ENCODE peak calls at places on chromosomes 2 and 18, in nine cellular contexts. One of them, this sample, is unnamed.

GRCh38 chr2:176642074-176642473 is 372.8 kb downstream of the MTX2 start:
- DNase-seq in lower lobe of right lung: no peak
- DNase-seq in RWPE1: peak
- DNase-seq in thoracic aorta: no peak
- DNase-seq in CD8-positive, alpha-beta T cell: no peak
- DNase-seq in neuronal stem cell: no peak
- DNase-seq in spleen: no peak
- DNase-seq in transverse colon: no peak
- DNase-seq in endothelial cell of umbilical vein: no peak
- DNase-seq in this sample: no peak

GRCh38 chr2:25294573-25295462 is 46.9 kb downstream of the DNMT3A start:
- DNase-seq in RWPE1: peak
- DNase-seq in transverse colon: peak
- DNase-seq in spleen: peak
- DNase-seq in lower lobe of right lung: peak
- DNase-seq in neuronal stem cell: no peak
- DNase-seq in thoracic aorta: peak
- DNase-seq in endothelial cell of umbilical vein: peak
- DNase-seq in CD8-positive, alpha-beta T cell: peak
- DNase-seq in this sample: peak

GRCh38 chr2:120344214-120344990 is 1.5 kb upstream of the INHBB start:
- DNase-seq in CD8-positive, alpha-beta T cell: no peak
- DNase-seq in RWPE1: no peak
- DNase-seq in neuronal stem cell: no peak
- DNase-seq in thoracic aorta: no peak
- DNase-seq in lower lobe of right lung: no peak
- DNase-seq in transverse colon: no peak
- DNase-seq in spleen: peak
- DNase-seq in endothelial cell of umbilical vein: no peak
- DNase-seq in this sample: no peak

GRCh38 chr18:2805970-2806943 is 40.5 kb upstream of the EMILIN2 start:
- DNase-seq in lower lobe of right lung: no peak
- DNase-seq in RWPE1: no peak
- DNase-seq in spleen: no peak
- DNase-seq in CD8-positive, alpha-beta T cell: no peak
- DNase-seq in neuronal stem cell: no peak
- DNase-seq in endothelial cell of umbilical vein: peak
- DNase-seq in transverse colon: no peak
- DNase-seq in thoracic aorta: no peak
- DNase-seq in this sample: no peak

GRCh38 chr18:11387880-11388279 is 221.5 kb upstream of the SLC35G4 start:
- DNase-seq in neuronal stem cell: no peak
- DNase-seq in spleen: no peak
- DNase-seq in endothelial cell of umbilical vein: peak
- DNase-seq in CD8-positive, alpha-beta T cell: no peak
- DNase-seq in lower lobe of right lung: no peak
- DNase-seq in RWPE1: peak
- DNase-seq in thoracic aorta: peak
- DNase-seq in transverse colon: peak
- DNase-seq in this sample: no peak

GRCh38 chr18:79394438-79395307 is 1.1 kb upstream of the NFATC1 start:
- DNase-seq in spleen: peak
- DNase-seq in lower lobe of right lung: no peak
- DNase-seq in neuronal stem cell: no peak
- DNase-seq in CD8-positive, alpha-beta T cell: peak
- DNase-seq in endothelial cell of umbilical vein: peak
- DNase-seq in thoracic aorta: no peak
- DNase-seq in RWPE1: peak
- DNase-seq in transverse colon: no peak
- DNase-seq in this sample: peak

GRCh38 chr2:129892360-129892759 is 87.1 kb upstream of the RAB6C start:
- DNase-seq in CD8-positive, alpha-beta T cell: no peak
- DNase-seq in neuronal stem cell: no peak
- DNase-seq in thoracic aorta: no peak
- DNase-seq in transverse colon: no peak
- DNase-seq in lower lobe of right lung: no peak
- DNase-seq in spleen: no peak
- DNase-seq in endothelial cell of umbilical vein: no peak
- DNase-seq in RWPE1: no peak
- DNase-seq in this sample: no peak

GRCh38 chr2:161419338-161419965 is 3.4 kb downstream of the TBR1 start:
- DNase-seq in CD8-positive, alpha-beta T cell: no peak
- DNase-seq in RWPE1: no peak
- DNase-seq in neuronal stem cell: no peak
- DNase-seq in thoracic aorta: no peak
- DNase-seq in spleen: no peak
- DNase-seq in endothelial cell of umbilical vein: no peak
- DNase-seq in transverse colon: no peak
- DNase-seq in lower lobe of right lung: no peak
- DNase-seq in this sample: no peak

GRCh38 chr2:85369500-85369899 is 14.9 kb downstream of the ELMOD3 start:
- DNase-seq in lower lobe of right lung: no peak
- DNase-seq in transverse colon: peak
- DNase-seq in thoracic aorta: no peak
- DNase-seq in spleen: no peak
- DNase-seq in endothelial cell of umbilical vein: no peak
- DNase-seq in CD8-positive, alpha-beta T cell: no peak
- DNase-seq in neuronal stem cell: no peak
- DNase-seq in RWPE1: no peak
- DNase-seq in this sample: no peak

GRCh38 chr2:156115338-156115737 is 217.2 kb downstream of the NR4A2 start:
- DNase-seq in lower lobe of right lung: no peak
- DNase-seq in thoracic aorta: no peak
- DNase-seq in transverse colon: no peak
- DNase-seq in neuronal stem cell: no peak
- DNase-seq in spleen: no peak
- DNase-seq in RWPE1: no peak
- DNase-seq in endothelial cell of umbilical vein: no peak
- DNase-seq in CD8-positive, alpha-beta T cell: no peak
- DNase-seq in this sample: no peak

GRCh38 chr2:171158036-171158789 is 2.5 kb downstream of the TLK1 start:
- DNase-seq in CD8-positive, alpha-beta T cell: no peak
- DNase-seq in transverse colon: no peak
- DNase-seq in RWPE1: no peak
- DNase-seq in lower lobe of right lung: no peak
- DNase-seq in thoracic aorta: no peak
- DNase-seq in neuronal stem cell: no peak
- DNase-seq in spleen: no peak
- DNase-seq in endothelial cell of umbilical vein: no peak
- DNase-seq in this sample: no peak

GRCh38 chr2:120771556-120772208 is 36.0 kb downstream of the GLI2 start:
- DNase-seq in RWPE1: peak
- DNase-seq in endothelial cell of umbilical vein: no peak
- DNase-seq in transverse colon: peak
- DNase-seq in neuronal stem cell: no peak
- DNase-seq in lower lobe of right lung: peak
- DNase-seq in thoracic aorta: no peak
- DNase-seq in spleen: peak
- DNase-seq in CD8-positive, alpha-beta T cell: no peak
- DNase-seq in this sample: no peak

GRCh38 chr2:157124731-157125130 is 132.8 kb upstream of the GALNT5 start:
- DNase-seq in CD8-positive, alpha-beta T cell: no peak
- DNase-seq in lower lobe of right lung: no peak
- DNase-seq in thoracic aorta: no peak
- DNase-seq in RWPE1: no peak
- DNase-seq in transverse colon: no peak
- DNase-seq in spleen: no peak
- DNase-seq in neuronal stem cell: no peak
- DNase-seq in endothelial cell of umbilical vein: no peak
- DNase-seq in this sample: no peak

GRCh38 chr2:235195921-235196320 is 244.1 kb downstream of the SH3BP4 start:
- DNase-seq in neuronal stem cell: no peak
- DNase-seq in lower lobe of right lung: no peak
- DNase-seq in endothelial cell of umbilical vein: no peak
- DNase-seq in RWPE1: no peak
- DNase-seq in spleen: no peak
- DNase-seq in CD8-positive, alpha-beta T cell: no peak
- DNase-seq in thoracic aorta: no peak
- DNase-seq in transverse colon: no peak
- DNase-seq in this sample: no peak
- H3K27ac ChIP-seq in neuronal stem cell: no peak
- H3K27ac ChIP-seq in lower lobe of right lung: no peak
- H3K27ac ChIP-seq in endothelial cell of umbilical vein: no peak
- H3K27ac ChIP-seq in RWPE1: no peak
- H3K27ac ChIP-seq in spleen: no peak
- H3K27ac ChIP-seq in CD8-positive, alpha-beta T cell: no peak
- H3K27ac ChIP-seq in thoracic aorta: no peak
- H3K27ac ChIP-seq in transverse colon: no peak
- H3K27ac ChIP-seq in this sample: no peak

GRCh38 chr2:74817333-74817732 is 16.6 kb upstream of the HK2 start:
- DNase-seq in endothelial cell of umbilical vein: no peak
- DNase-seq in neuronal stem cell: no peak
- DNase-seq in RWPE1: no peak
- DNase-seq in CD8-positive, alpha-beta T cell: no peak
- DNase-seq in thoracic aorta: no peak
- DNase-seq in spleen: no peak
- DNase-seq in transverse colon: no peak
- DNase-seq in lower lobe of right lung: no peak
- DNase-seq in this sample: no peak

GRCh38 chr2:74819702-74820101 is 14.2 kb upstream of the HK2 start:
- DNase-seq in CD8-positive, alpha-beta T cell: no peak
- DNase-seq in RWPE1: no peak
- DNase-seq in endothelial cell of umbilical vein: no peak
- DNase-seq in lower lobe of right lung: no peak
- DNase-seq in thoracic aorta: no peak
- DNase-seq in spleen: no peak
- DNase-seq in transverse colon: no peak
- DNase-seq in neuronal stem cell: no peak
- DNase-seq in this sample: no peak

GRCh38 chr2:74814102-74814501 is 19.8 kb upstream of the HK2 start:
- DNase-seq in spleen: no peak
- DNase-seq in CD8-positive, alpha-beta T cell: no peak
- DNase-seq in lower lobe of right lung: no peak
- DNase-seq in neuronal stem cell: no peak
- DNase-seq in transverse colon: no peak
- DNase-seq in RWPE1: no peak
- DNase-seq in thoracic aorta: no peak
- DNase-seq in endothelial cell of umbilical vein: no peak
- DNase-seq in this sample: no peak

GRCh38 chr2:74815955-74816354 is 18.0 kb upstream of the HK2 start:
- DNase-seq in thoracic aorta: no peak
- DNase-seq in RWPE1: no peak
- DNase-seq in endothelial cell of umbilical vein: no peak
- DNase-seq in transverse colon: no peak
- DNase-seq in spleen: no peak
- DNase-seq in lower lobe of right lung: no peak
- DNase-seq in CD8-positive, alpha-beta T cell: no peak
- DNase-seq in neuronal stem cell: no peak
- DNase-seq in this sample: no peak

GRCh38 chr2:74816540-74817331 is 17.2 kb upstream of the HK2 start:
- DNase-seq in neuronal stem cell: no peak
- DNase-seq in spleen: no peak
- DNase-seq in thoracic aorta: no peak
- DNase-seq in RWPE1: no peak
- DNase-seq in transverse colon: no peak
- DNase-seq in CD8-positive, alpha-beta T cell: no peak
- DNase-seq in lower lobe of right lung: no peak
- DNase-seq in endothelial cell of umbilical vein: no peak
- DNase-seq in this sample: no peak
- H3K27ac ChIP-seq in neuronal stem cell: no peak
- H3K27ac ChIP-seq in spleen: peak
- H3K27ac ChIP-seq in thoracic aorta: no peak
- H3K27ac ChIP-seq in RWPE1: no peak
- H3K27ac ChIP-seq in transverse colon: peak
- H3K27ac ChIP-seq in CD8-positive, alpha-beta T cell: no peak
- H3K27ac ChIP-seq in lower lobe of right lung: peak
- H3K27ac ChIP-seq in endothelial cell of umbilical vein: no peak
- H3K27ac ChIP-seq in this sample: no peak

GRCh38 chr18:13610517-13610916 is 115.8 kb downstream of the FAM210A start:
- DNase-seq in neuronal stem cell: no peak
- DNase-seq in lower lobe of right lung: no peak
- DNase-seq in RWPE1: no peak
- DNase-seq in transverse colon: no peak
- DNase-seq in spleen: peak
- DNase-seq in endothelial cell of umbilical vein: peak
- DNase-seq in CD8-positive, alpha-beta T cell: no peak
- DNase-seq in thoracic aorta: no peak
- DNase-seq in this sample: no peak

GRCh38 chr18:13606589-13607254 is 119.6 kb downstream of the FAM210A start:
- DNase-seq in thoracic aorta: no peak
- DNase-seq in CD8-positive, alpha-beta T cell: no peak
- DNase-seq in endothelial cell of umbilical vein: no peak
- DNase-seq in neuronal stem cell: no peak
- DNase-seq in lower lobe of right lung: no peak
- DNase-seq in spleen: no peak
- DNase-seq in RWPE1: no peak
- DNase-seq in transverse colon: no peak
- DNase-seq in this sample: no peak

GRCh38 chr18:13611616-13612110 is 114.7 kb downstream of the FAM210A start:
- DNase-seq in thoracic aorta: no peak
- DNase-seq in CD8-positive, alpha-beta T cell: no peak
- DNase-seq in lower lobe of right lung: no peak
- DNase-seq in RWPE1: no peak
- DNase-seq in neuronal stem cell: peak
- DNase-seq in transverse colon: no peak
- DNase-seq in endothelial cell of umbilical vein: peak
- DNase-seq in spleen: peak
- DNase-seq in this sample: no peak

GRCh38 chr18:13611058-13611615 is 115.2 kb downstream of the FAM210A start:
- DNase-seq in thoracic aorta: no peak
- DNase-seq in lower lobe of right lung: no peak
- DNase-seq in RWPE1: no peak
- DNase-seq in transverse colon: peak
- DNase-seq in endothelial cell of umbilical vein: peak
- DNase-seq in spleen: peak
- DNase-seq in neuronal stem cell: peak
- DNase-seq in CD8-positive, alpha-beta T cell: no peak
- DNase-seq in this sample: no peak

GRCh38 chr18:13608791-13609552 is 117.4 kb downstream of the FAM210A start:
- DNase-seq in neuronal stem cell: no peak
- DNase-seq in transverse colon: no peak
- DNase-seq in spleen: peak
- DNase-seq in CD8-positive, alpha-beta T cell: no peak
- DNase-seq in RWPE1: no peak
- DNase-seq in thoracic aorta: no peak
- DNase-seq in endothelial cell of umbilical vein: no peak
- DNase-seq in lower lobe of right lung: no peak
- DNase-seq in this sample: peak
- H3K27ac ChIP-seq in neuronal stem cell: no peak
- H3K27ac ChIP-seq in transverse colon: no peak
- H3K27ac ChIP-seq in spleen: no peak
- H3K27ac ChIP-seq in CD8-positive, alpha-beta T cell: peak
- H3K27ac ChIP-seq in RWPE1: no peak
- H3K27ac ChIP-seq in thoracic aorta: no peak
- H3K27ac ChIP-seq in endothelial cell of umbilical vein: no peak
- H3K27ac ChIP-seq in lower lobe of right lung: no peak
- H3K27ac ChIP-seq in this sample: peak

DNA sequence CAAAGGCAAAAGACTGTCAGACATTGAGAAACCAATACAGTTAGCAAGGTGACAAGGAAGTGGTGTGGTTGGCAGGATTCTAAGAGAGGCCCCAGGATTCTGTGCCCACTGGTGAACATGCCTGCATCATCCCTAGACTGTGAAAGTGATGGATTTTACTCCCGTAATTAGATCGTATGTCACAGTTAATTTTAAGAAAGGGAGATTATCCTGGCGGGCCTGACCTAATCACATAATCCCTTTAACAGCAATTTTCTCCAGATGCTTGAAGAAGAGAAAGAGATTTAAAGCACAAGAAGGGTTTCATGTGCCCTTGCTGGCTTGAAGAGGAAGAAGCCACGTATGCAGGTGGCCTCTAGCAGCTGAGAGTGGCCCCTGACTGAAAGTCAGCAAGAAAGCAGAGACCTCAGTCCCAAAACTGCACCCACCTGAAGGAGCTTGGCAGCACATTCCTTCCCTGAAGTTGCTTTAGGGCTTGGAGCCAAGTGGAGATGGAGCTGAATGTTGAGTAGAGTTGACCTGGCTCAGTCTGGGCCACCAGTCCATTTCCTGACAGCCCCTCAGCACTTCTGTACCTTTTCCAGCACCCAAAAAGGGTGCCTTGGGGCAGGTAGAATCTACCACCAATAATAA is 49.1 kb downstream of the GTF3C3 start:
- DNase-seq in endothelial cell of umbilical vein: no peak
- DNase-seq in RWPE1: no peak
- DNase-seq in neuronal stem cell: no peak
- DNase-seq in CD8-positive, alpha-beta T cell: no peak
- DNase-seq in thoracic aorta: no peak
- DNase-seq in lower lobe of right lung: no peak
- DNase-seq in transverse colon: no peak
- DNase-seq in spleen: no peak
- DNase-seq in this sample: no peak
- H3K27ac ChIP-seq in endothelial cell of umbilical vein: no peak
- H3K27ac ChIP-seq in RWPE1: no peak
- H3K27ac ChIP-seq in neuronal stem cell: no peak
- H3K27ac ChIP-seq in CD8-positive, alpha-beta T cell: no peak
- H3K27ac ChIP-seq in thoracic aorta: no peak
- H3K27ac ChIP-seq in lower lobe of right lung: no peak
- H3K27ac ChIP-seq in transverse colon: no peak
- H3K27ac ChIP-seq in spleen: no peak
- H3K27ac ChIP-seq in this sample: no peak